ENCODE peak calls at places on chromosomes 5 and 9, in eight cellular contexts. L, P, E, Q, O, Z, F and W are unnamed samples.
A peak's percentile ranks its signal among the peaks of the same experiment; 100 is the strongest.

GRCh38 chr5:113217619-113218184 is 217.1 kb downstream of the TSSK1B start:
- DNase-seq in L (no peak), P (no peak), E (no peak), Q (no peak), O (no peak), Z (no peak), F (no peak), W (no peak)

GRCh38 chr9:93082841-93083411 is 13.1 kb upstream of the CARD19 start:
- DNase-seq in L (no peak), P (peak; percentile 5), E (no peak), Q (no peak), O (no peak), Z (no peak), F (no peak), W (no peak)

GRCh38 chr9:83197611-83198010 is 134.7 kb upstream of the RASEF start:
- DNase-seq in L (no peak), P (no peak), E (no peak), Q (no peak), O (no peak), Z (no peak), F (no peak), W (no peak)

GRCh38 chr5:76947064-76947463 is 5.8 kb upstream of the CRHBP start:
- DNase-seq in L (no peak), P (no peak), E (no peak), Q (no peak), O (no peak), Z (no peak), F (no peak), W (no peak)

GRCh38 chr9:96327694-96328352 is 25.8 kb upstream of the HSD17B3 start:
- DNase-seq in L (no peak), P (peak; percentile 59), E (peak; percentile 38), Q (peak; percentile 59), O (peak; percentile 77), Z (peak; percentile 54), F (no peak), W (peak; percentile 55)

GRCh38 chr9:114072181-114073140 is 5.6 kb downstream of the AMBP start:
- DNase-seq in L (peak; percentile 60), P (peak; percentile 70), E (no peak), Q (peak; percentile 9), O (peak; percentile 57), Z (peak; percentile 16), F (peak; percentile 64), W (no peak)

GRCh38 chr5:83802686-83803085 is 82.0 kb upstream of the HAPLN1 start:
- DNase-seq in L (no peak), P (no peak), E (no peak), Q (peak; percentile 42), O (peak; percentile 17), Z (no peak), F (no peak), W (no peak)

GRCh38 chr9:133713960-133714495 is 24.1 kb downstream of the SARDH start:
- DNase-seq in L (no peak), P (no peak), E (no peak), Q (no peak), O (no peak), Z (no peak), F (no peak), W (no peak)

GRCh38 chr5:68304421-68305052 is 89.0 kb downstream of the PIK3R1 start:
- DNase-seq in L (no peak), P (no peak), E (no peak), Q (no peak), O (peak; percentile 32), Z (no peak), F (no peak), W (no peak)

GRCh38 chr5:107402881-107403280 is 267.9 kb downstream of the EFNA5 start:
- DNase-seq in L (no peak), P (no peak), E (no peak), Q (no peak), O (no peak), Z (no peak), F (no peak), W (no peak)

GRCh38 chr5:1820926-1821325 is 19.7 kb downstream of the NDUFS6 start:
- DNase-seq in L (no peak), P (no peak), E (no peak), Q (no peak), O (no peak), Z (no peak), F (no peak), W (no peak)
- H3K4me3 ChIP-seq in L (no peak overlapping the region), P (no peak overlapping the region), E (no peak overlapping the region), Q (no peak overlapping the region), O (no peak overlapping the region), Z (no peak overlapping the region), F (no peak overlapping the region), W (no peak overlapping the region)

GRCh38 chr5:7348168-7348802 is 47.7 kb upstream of the ADCY2 start:
- DNase-seq in L (no peak), P (no peak), E (no peak), Q (no peak), O (no peak), Z (no peak), F (no peak), W (no peak)

GRCh38 chr5:7347377-7347776 is 48.6 kb upstream of the ADCY2 start:
- DNase-seq in L (no peak), P (no peak), E (no peak), Q (no peak), O (no peak), Z (peak; percentile 41), F (no peak), W (no peak)
- H3K27ac ChIP-seq in L (no peak overlapping the region), P (no peak overlapping the region), E (no peak overlapping the region), Q (no peak overlapping the region), O (no peak overlapping the region), Z (no peak overlapping the region), F (no peak overlapping the region), W (no peak overlapping the region)

GRCh38 chr5:150139334-150139733 is 16.3 kb downstream of the PDGFRB start:
- DNase-seq in L (no peak), P (no peak), E (no peak), Q (peak; percentile 92), O (peak; percentile 41), Z (peak; percentile 84), F (no peak), W (no peak)

GRCh38 chr5:150136841-150137167 is 18.8 kb downstream of the PDGFRB start:
- DNase-seq in L (no peak), P (no peak), E (no peak), Q (no peak), O (no peak), Z (no peak), F (no peak), W (no peak)

GRCh38 chr5:150137997-150138396 is 17.6 kb downstream of the PDGFRB start:
- DNase-seq in L (no peak), P (peak; percentile 70), E (no peak), Q (peak; percentile 65), O (peak; percentile 57), Z (no peak), F (no peak), W (no peak)

GRCh38 chr5:150137168-150137957 is 18.3 kb downstream of the PDGFRB start:
- DNase-seq in L (no peak), P (no peak), E (no peak), Q (peak; percentile 70), O (peak; percentile 79), Z (peak; percentile 94), F (no peak), W (no peak)

DNA sequence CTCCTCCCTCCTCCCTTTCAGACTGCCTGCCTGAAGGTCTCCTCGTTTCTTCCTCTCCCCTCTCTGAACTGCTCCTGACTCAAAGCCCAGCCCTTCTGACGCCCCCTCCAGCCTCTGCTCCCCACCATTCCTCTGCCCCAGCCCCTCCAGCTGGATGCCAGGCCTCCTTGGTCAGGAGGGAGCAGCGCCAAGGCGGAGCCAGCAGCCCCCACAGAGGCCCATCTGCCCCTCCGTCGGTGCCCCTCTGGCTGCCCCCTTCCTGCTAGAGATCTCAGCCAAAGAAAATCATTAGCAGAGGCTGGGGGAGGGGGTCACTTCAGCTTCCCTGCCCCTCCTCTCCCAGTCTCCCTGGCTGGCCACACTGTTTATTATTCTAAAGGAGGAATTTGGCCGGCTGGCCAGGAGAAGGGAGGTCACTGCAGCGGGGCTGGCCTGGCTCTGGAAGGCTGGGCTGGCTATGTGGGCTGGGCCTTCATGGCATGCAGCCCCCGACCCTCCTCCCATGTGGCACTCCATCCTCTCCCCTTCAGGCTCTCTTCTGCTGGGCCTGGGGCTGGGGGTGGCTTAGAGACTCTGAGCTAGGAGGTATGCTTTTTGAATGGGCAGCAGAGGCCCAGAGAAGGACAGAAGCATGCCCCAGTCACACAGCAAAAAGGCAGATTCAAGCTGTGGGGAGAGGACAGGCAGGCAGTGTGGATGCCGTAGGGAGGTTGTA is 16.9 kb downstream of the PDGFRB start:
- DNase-seq in L (peak; percentile 45), P (peak; percentile 87), E (no peak), Q (peak; percentile 96), O (peak; percentile 89), Z (peak; percentile 92), F (peak; percentile 56), W (no peak)
- H3K4me1 ChIP-seq in L (peaks cover 10% of the 10 kb centered on the region), P (peaks cover 95% of the 10 kb centered on the region), E (peaks cover 16% of the 10 kb centered on the region), Q (peaks cover 69% of the 10 kb centered on the region), O (peaks cover 46% of the 10 kb centered on the region), Z (peaks cover 23% of the 10 kb centered on the region), F (peaks cover 93% of the 10 kb centered on the region), W (no peaks in the 10 kb centered on the region)

GRCh38 chr9:33447404-33448158 is at the start of gene AQP3:
- DNase-seq in L (peak; percentile 69), P (peak; percentile 38), E (no peak), Q (no peak), O (peak; percentile 37), Z (peak; percentile 89), F (peak; percentile 66), W (peak; percentile 76)

GRCh38 chr9:33445941-33446506 is 1.4 kb downstream of the AQP3 start:
- DNase-seq in L (no peak), P (no peak), E (no peak), Q (no peak), O (no peak), Z (no peak), F (no peak), W (no peak)

GRCh38 chr9:33443504-33444154 is 3.8 kb downstream of the AQP3 start:
- DNase-seq in L (no peak), P (no peak), E (peak; percentile 52), Q (no peak), O (no peak), Z (no peak), F (no peak), W (peak; percentile 34)

GRCh38 chr9:33446507-33447403 is 638 bp downstream of the AQP3 start:
- DNase-seq in L (peak; percentile 61), P (no peak), E (peak; percentile 47), Q (peak; percentile 72), O (peak; percentile 54), Z (peak; percentile 69), F (peak; percentile 33), W (peak; percentile 78)

GRCh38 chr9:33445389-33445881 is 2.0 kb downstream of the AQP3 start:
- DNase-seq in L (no peak), P (no peak), E (no peak), Q (no peak), O (no peak), Z (no peak), F (no peak), W (peak; percentile 44)
- H3K4me3 ChIP-seq in L (no peak overlapping the region), P (no peak overlapping the region), E (no peak overlapping the region), Q (no peak overlapping the region), O (no peak overlapping the region), Z (no peak overlapping the region), F (peak overlapping the region; percentile 72), W (peak overlapping the region; percentile 73)

GRCh38 chr9:135743546-135744332 is 41.8 kb downstream of the KCNT1 start:
- DNase-seq in L (peak; percentile 68), P (no peak), E (no peak), Q (no peak), O (no peak), Z (no peak), F (peak; percentile 49), W (no peak)
- H3K27ac ChIP-seq in L (peak overlapping the region; percentile 77), P (no peak overlapping the region), E (no peak overlapping the region), Q (no peak overlapping the region), O (no peak overlapping the region), Z (no peak overlapping the region), F (peak overlapping the region; percentile 70), W (no peak overlapping the region)